ENCODE peak calls at places on chromosome 6, in nine cellular contexts. L, Y, W, P, A, N, U, H and F are unnamed samples.

GRCh38 chr6:3273707-3274521 is 15.2 kb downstream of the PSMG4 start:
- DNase-seq in A (no peak), W (no peak), H (no peak), N (no peak), P (no peak), U (no peak), Y (no peak), L (no peak), F (no peak)

GRCh38 chr6:35080016-35080680 is 61.0 kb downstream of the TCP11 start:
- DNase-seq in P (no peak), N (no peak), Y (no peak), U (no peak), W (no peak), A (no peak), L (peak), H (no peak), F (no peak)

GRCh38 chr6:169905041-169905807 is 153.8 kb downstream of the ERMARD start:
- DNase-seq in U (no peak), Y (no peak), W (no peak), N (peak), A (no peak), P (no peak), H (no peak), L (no peak), F (no peak)

GRCh38 chr6:166626177-166627038 is 643 bp downstream of the RPS6KA2 start:
- DNase-seq in W (peak), A (no peak), H (peak), L (peak), P (no peak), N (no peak), Y (peak), U (no peak), F (peak)

GRCh38 chr6:11595903-11596302 is 58.4 kb downstream of the TMEM170B start:
- DNase-seq in U (peak), H (no peak), P (no peak), W (no peak), N (peak), A (no peak), Y (no peak), L (peak), F (no peak)

GRCh38 chr6:105767541-105767940 is 318.6 kb upstream of the PRDM1 start:
- DNase-seq in U (no peak), A (no peak), H (no peak), Y (no peak), N (no peak), L (no peak), P (no peak), W (no peak), F (no peak)

GRCh38 chr6:131231886-131232285 is 96.6 kb downstream of the AKAP7 start:
- DNase-seq in N (no peak), U (no peak), W (no peak), P (no peak), H (no peak), Y (no peak), L (no peak), A (no peak), F (no peak)

GRCh38 chr6:10419749-10420545 is 5.1 kb upstream of the TFAP2A start:
- DNase-seq in P (no peak), Y (no peak), U (no peak), A (no peak), H (no peak), L (no peak), W (no peak), N (no peak), F (no peak)

GRCh38 chr6:157814883-157815282 is 8.2 kb upstream of the SNX9 start:
- DNase-seq in L (no peak), Y (no peak), N (no peak), H (no peak), P (no peak), U (no peak), A (no peak), W (peak), F (no peak)

GRCh38 chr6:169162968-169163903 is 90.4 kb downstream of the THBS2 start:
- DNase-seq in L (no peak), Y (no peak), P (no peak), N (peak), H (peak), A (no peak), U (no peak), W (no peak), F (no peak)

GRCh38 chr6:31352497-31353368 is 4.2 kb downstream of the HLA-B start:
- DNase-seq in L (no peak), P (no peak), U (peak), H (peak), A (no peak), W (peak), N (no peak), Y (no peak), F (no peak)

GRCh38 chr6:87357479-87358196 is 13.0 kb downstream of the C6orf163 start:
- DNase-seq in U (no peak), L (peak), P (no peak), Y (no peak), N (no peak), A (no peak), W (no peak), H (no peak), F (no peak)

GRCh38 chr6:144190593-144190992 is 40.3 kb downstream of the STX11 start:
- DNase-seq in W (no peak), Y (no peak), N (no peak), A (no peak), P (no peak), L (no peak), H (no peak), U (no peak), F (no peak)

GRCh38 chr6:78749326-78749725 is 118.0 kb upstream of the IRAK1BP1 start:
- DNase-seq in L (no peak), P (no peak), W (no peak), A (no peak), U (no peak), N (no peak), H (no peak), Y (no peak), F (no peak)

GRCh38 chr6:139659711-139660110 is 285.3 kb upstream of the CITED2 start:
- DNase-seq in H (no peak), P (no peak), L (no peak), U (no peak), W (no peak), N (no peak), Y (no peak), A (no peak), F (no peak)

GRCh38 chr6:122461885-122462284 is 9.7 kb downstream of the SERINC1 start:
- DNase-seq in H (no peak), Y (no peak), A (no peak), P (no peak), L (no peak), N (no peak), W (no peak), U (no peak), F (no peak)

GRCh38 chr6:56640374-56640773 is 2.3 kb downstream of the DST start:
- DNase-seq in W (no peak), L (no peak), Y (no peak), N (no peak), A (no peak), U (no peak), H (no peak), P (no peak), F (no peak)